ENCODE peak calls at places on chromosomes 7 and 10, in five cellular contexts. Z is IMR-90; D is activated T-cell treated with anti-CD3 and anti-CD28 coated beads, Interleukin-2, amount 50 U/mL, for 1 hour; V is M059J; U is NCI-H1092 treated with DMSO at 0.1 percent for 48 hours. T is an unnamed sample.

GRCh38 chr7:111735661-111736323 is 173.5 kb upstream of the IMMP2L start:
- DNase-seq in Z (peak; percentile 77), D (no peak), V (peak; percentile 73), U (peak; percentile 82), T (peak; percentile 68)

GRCh38 chr10:78889536-78890063 is 179.2 kb upstream of the ZMIZ1 start:
- DNase-seq in Z (no peak), D (no peak), V (no peak), U (peak; percentile 4), T (no peak)

GRCh38 chr10:89431977-89432376 is 17.6 kb downstream of the IFIT5 start:
- DNase-seq in Z (peak; percentile 66), D (no peak), V (peak; percentile 73), U (no peak), T (no peak)

GRCh38 chr7:151820486-151821105 is 56.3 kb downstream of the PRKAG2 start:
- DNase-seq in Z (no peak), D (no peak), V (no peak), U (no peak), T (no peak)

GRCh38 chr10:96673318-96674099 is 46.8 kb downstream of the PIK3AP1 start:
- DNase-seq in Z (peak; percentile 63), D (no peak), V (peak; percentile 84), U (no peak), T (peak; percentile 78)

GRCh38 chr7:55020481-55020871 is 1.7 kb downstream of the EGFR start:
- DNase-seq in Z (peak; percentile 60), D (no peak), V (no peak), U (no peak), T (no peak)

GRCh38 chr10:31623466-31623865 is 304.4 kb downstream of the ZEB1 start:
- DNase-seq in Z (peak; percentile 28), D (no peak), V (no peak), U (no peak), T (no peak)

GRCh38 chr10:21488954-21489446 is 36.5 kb downstream of the SKIDA1 start:
- DNase-seq in Z (no peak), D (no peak), V (no peak), U (no peak), T (no peak)

GRCh38 chr10:80414126-80414898 is 6.0 kb downstream of the PRXL2A start:
- DNase-seq in Z (peak; percentile 12), D (no peak), V (no peak), U (peak; percentile 52), T (no peak)

GRCh38 chr10:59284111-59284975 is 78.0 kb downstream of the FAM13C start:
- DNase-seq in Z (no peak), D (no peak), V (no peak), U (no peak), T (no peak)

GRCh38 chr7:36287371-36288241 is 102.1 kb upstream of the ANLN start:
- DNase-seq in Z (no peak), D (peak; percentile 38), V (peak; percentile 46), U (peak; percentile 14), T (peak; percentile 62)

GRCh38 chr7:1422512-1423265 is 36.6 kb downstream of the MICALL2 start:
- DNase-seq in Z (no peak), D (no peak), V (no peak), U (peak; percentile 60), T (no peak)

GRCh38 chr7:117069379-117069778 is 116.1 kb downstream of the ST7 start:
- DNase-seq in Z (no peak), D (no peak), V (no peak), U (peak; percentile 80), T (no peak)

GRCh38 chr7:50554923-50555322 is 10.3 kb downstream of the DDC start:
- DNase-seq in Z (no peak), D (no peak), V (no peak), U (no peak), T (no peak)

GRCh38 chr10:21281173-21281572 is 244.3 kb downstream of the SKIDA1 start:
- DNase-seq in Z (no peak), D (no peak), V (no peak), U (no peak), T (no peak)

GRCh38 chr10:90321132-90321816 is 536.6 kb downstream of the HTR7 start:
- DNase-seq in Z (peak; percentile 71), D (no peak), V (peak; percentile 11), U (no peak), T (no peak)

GRCh38 chr10:114271779-114272167 is 32.7 kb downstream of the VWA2 start:
- DNase-seq in Z (peak; percentile 95), D (no peak), V (peak; percentile 97), U (no peak), T (no peak)

GRCh38 chr7:7922684-7923385 is 45.8 kb upstream of the GLCCI1 start:
- DNase-seq in Z (no peak), D (no peak), V (no peak), U (peak; percentile 38), T (peak; percentile 56)

GRCh38 chr10:67119648-67120047 is 193.8 kb downstream of the LRRTM3 start:
- DNase-seq in Z (no peak), D (no peak), V (no peak), U (no peak), T (no peak)

GRCh38 chr7:31175672-31176071 is 123.6 kb downstream of the ADCYAP1R1 start:
- DNase-seq in Z (no peak), D (no peak), V (peak; percentile 5), U (no peak), T (no peak)

GRCh38 chr7:77529279-77529678 is 7.8 kb upstream of the PTPN12 start:
- DNase-seq in Z (no peak), D (no peak), V (no peak), U (no peak), T (no peak)

GRCh38 chr10:98023024-98023423 is 7.4 kb downstream of the CRTAC1 start:
- DNase-seq in Z (no peak), D (no peak), V (no peak), U (no peak), T (no peak)

GRCh38 chr7:33895025-33895804 is 10.1 kb upstream of the BMPER start:
- DNase-seq in Z (peak; percentile 75), D (peak; percentile 65), V (peak; percentile 74), U (peak; percentile 81), T (peak; percentile 76)

GRCh38 chr7:22663319-22663718 is 63.7 kb upstream of the IL6 start:
- DNase-seq in Z (peak; percentile 83), D (no peak), V (peak; percentile 47), U (no peak), T (no peak)

GRCh38 chr7:143733876-143734275 is 23.6 kb downstream of the CTAGE6 start:
- DNase-seq in Z (no peak), D (no peak), V (no peak), U (no peak), T (no peak)

GRCh38 chr7:159051916-159052315 is 92.8 kb downstream of the VIPR2 start:
- DNase-seq in Z (no peak), D (no peak), V (no peak), U (no peak), T (peak; percentile 8)

GRCh38 chr7:20340839-20341238 is 10.1 kb downstream of the ITGB8 start:
- DNase-seq in Z (no peak), D (no peak), V (no peak), U (no peak), T (no peak)

GRCh38 chr7:123769371-123769770 is 20.6 kb upstream of the WASL start:
- DNase-seq in Z (peak; percentile 5), D (no peak), V (peak; percentile 94), U (no peak), T (no peak)

GRCh38 chr7:100437150-100438100 is 1.1 kb upstream of the PPP1R35 start:
- DNase-seq in Z (no peak), D (no peak), V (no peak), U (no peak), T (no peak)

GRCh38 chr7:88020953-88021650 is 87.1 kb downstream of the ADAM22 start:
- DNase-seq in Z (no peak), D (no peak), V (peak; percentile 70), U (no peak), T (no peak)

GRCh38 chr7:131072505-131073091 is 255.1 kb upstream of the MKLN1 start:
- DNase-seq in Z (peak; percentile 34), D (no peak), V (peak; percentile 81), U (no peak), T (peak; percentile 21)

GRCh38 chr10:28997736-28998135 is 291.1 kb upstream of the LYZL1 start:
- DNase-seq in Z (peak; percentile 16), D (no peak), V (no peak), U (no peak), T (no peak)

GRCh38 chr10:11677480-11677879 is 64.7 kb upstream of the ECHDC3 start:
- DNase-seq in Z (no peak), D (no peak), V (no peak), U (no peak), T (peak; percentile 74)

GRCh38 chr10:25498645-25499044 is 323.8 kb downstream of the GPR158 start:
- DNase-seq in Z (no peak), D (no peak), V (no peak), U (no peak), T (no peak)

GRCh38 chr7:80440908-80441307 is 71.0 kb downstream of the GNAT3 start:
- DNase-seq in Z (peak; percentile 62), D (no peak), V (peak; percentile 40), U (no peak), T (no peak)

GRCh38 chr7:104341545-104341944 is 13.1 kb downstream of the LHFPL3 start:
- DNase-seq in Z (no peak), D (no peak), V (no peak), U (peak; percentile 60), T (peak; percentile 38)

GRCh38 chr7:88243345-88243909 is 23.6 kb upstream of the SRI start:
- DNase-seq in Z (peak; percentile 44), D (no peak), V (peak; percentile 59), U (peak; percentile 35), T (peak; percentile 26)